ENCODE peak calls at places on chromosomes 7 and 10, in ten cellular contexts. One of them, this sample, is unnamed.

GRCh38 chr10:114631678-114632417 is 26.2 kb downstream of the ABLIM1 start:
- DNase-seq in brain microvascular endothelial cell: no peak
- DNase-seq in G401: peak
- DNase-seq in HEK293T: peak
- DNase-seq in HuH-7: peak
- DNase-seq in foreskin keratinocyte: no peak
- DNase-seq in effector memory CD4-positive, alpha-beta T cell: no peak
- DNase-seq in cardiac fibroblast: peak
- DNase-seq in fibroblast of pulmonary artery: no peak
- DNase-seq in NCI-H345: peak
- DNase-seq in this sample: no peak

GRCh38 chr10:97861351-97861750 is 11.7 kb downstream of the GOLGA7B start:
- DNase-seq in brain microvascular endothelial cell: peak
- DNase-seq in G401: peak
- DNase-seq in HEK293T: no peak
- DNase-seq in HuH-7: no peak
- DNase-seq in foreskin keratinocyte: peak
- DNase-seq in effector memory CD4-positive, alpha-beta T cell: no peak
- DNase-seq in cardiac fibroblast: peak
- DNase-seq in fibroblast of pulmonary artery: peak
- DNase-seq in NCI-H345: peak
- DNase-seq in this sample: no peak

GRCh38 chr10:71401056-71401455 is 4.3 kb downstream of the CDH23 start:
- DNase-seq in brain microvascular endothelial cell: no peak
- DNase-seq in G401: no peak
- DNase-seq in HEK293T: no peak
- DNase-seq in HuH-7: no peak
- DNase-seq in foreskin keratinocyte: no peak
- DNase-seq in effector memory CD4-positive, alpha-beta T cell: no peak
- DNase-seq in cardiac fibroblast: no peak
- DNase-seq in fibroblast of pulmonary artery: no peak
- DNase-seq in NCI-H345: no peak
- DNase-seq in this sample: no peak

GRCh38 chr10:117541909-117542705 is 439 bp upstream of the EMX2 start:
- DNase-seq in brain microvascular endothelial cell: peak
- DNase-seq in G401: peak
- DNase-seq in HEK293T: peak
- DNase-seq in HuH-7: no peak
- DNase-seq in foreskin keratinocyte: peak
- DNase-seq in effector memory CD4-positive, alpha-beta T cell: no peak
- DNase-seq in cardiac fibroblast: peak
- DNase-seq in fibroblast of pulmonary artery: peak
- DNase-seq in NCI-H345: peak
- DNase-seq in this sample: no peak

GRCh38 chr7:151724920-151725584 is 151.9 kb downstream of the PRKAG2 start:
- DNase-seq in brain microvascular endothelial cell: no peak
- DNase-seq in G401: no peak
- DNase-seq in HEK293T: no peak
- DNase-seq in HuH-7: no peak
- DNase-seq in foreskin keratinocyte: no peak
- DNase-seq in effector memory CD4-positive, alpha-beta T cell: no peak
- DNase-seq in cardiac fibroblast: no peak
- DNase-seq in fibroblast of pulmonary artery: no peak
- DNase-seq in NCI-H345: no peak
- DNase-seq in this sample: no peak

GRCh38 chr10:24242562-24242961 is 33.6 kb downstream of the KIAA1217 start:
- DNase-seq in brain microvascular endothelial cell: no peak
- DNase-seq in G401: no peak
- DNase-seq in HEK293T: no peak
- DNase-seq in HuH-7: no peak
- DNase-seq in foreskin keratinocyte: no peak
- DNase-seq in effector memory CD4-positive, alpha-beta T cell: no peak
- DNase-seq in cardiac fibroblast: no peak
- DNase-seq in fibroblast of pulmonary artery: no peak
- DNase-seq in NCI-H345: no peak
- DNase-seq in this sample: no peak

GRCh38 chr7:87886875-87887274 is 10.6 kb downstream of the DBF4 start:
- DNase-seq in brain microvascular endothelial cell: no peak
- DNase-seq in G401: peak
- DNase-seq in HEK293T: no peak
- DNase-seq in HuH-7: no peak
- DNase-seq in foreskin keratinocyte: peak
- DNase-seq in effector memory CD4-positive, alpha-beta T cell: no peak
- DNase-seq in cardiac fibroblast: peak
- DNase-seq in fibroblast of pulmonary artery: peak
- DNase-seq in NCI-H345: peak
- DNase-seq in this sample: peak

GRCh38 chr10:69465457-69466157 is 14.3 kb downstream of the TSPAN15 start:
- DNase-seq in brain microvascular endothelial cell: no peak
- DNase-seq in G401: no peak
- DNase-seq in HEK293T: no peak
- DNase-seq in HuH-7: no peak
- DNase-seq in foreskin keratinocyte: no peak
- DNase-seq in effector memory CD4-positive, alpha-beta T cell: no peak
- DNase-seq in cardiac fibroblast: no peak
- DNase-seq in fibroblast of pulmonary artery: no peak
- DNase-seq in NCI-H345: no peak
- DNase-seq in this sample: no peak

GRCh38 chr7:139034855-139035587 is 821 bp downstream of the ZC3HAV1L start:
- DNase-seq in brain microvascular endothelial cell: peak
- DNase-seq in G401: no peak
- DNase-seq in HEK293T: no peak
- DNase-seq in HuH-7: peak
- DNase-seq in foreskin keratinocyte: peak
- DNase-seq in effector memory CD4-positive, alpha-beta T cell: no peak
- DNase-seq in cardiac fibroblast: peak
- DNase-seq in fibroblast of pulmonary artery: peak
- DNase-seq in NCI-H345: peak
- DNase-seq in this sample: peak

GRCh38 chr7:979886-980571 is 3.0 kb upstream of the CYP2W1 start:
- DNase-seq in brain microvascular endothelial cell: no peak
- DNase-seq in G401: no peak
- DNase-seq in HEK293T: no peak
- DNase-seq in HuH-7: no peak
- DNase-seq in foreskin keratinocyte: no peak
- DNase-seq in effector memory CD4-positive, alpha-beta T cell: no peak
- DNase-seq in cardiac fibroblast: peak
- DNase-seq in fibroblast of pulmonary artery: no peak
- DNase-seq in NCI-H345: no peak
- DNase-seq in this sample: no peak

GRCh38 chr7:116226664-116227063 is 16.3 kb downstream of the TES start:
- DNase-seq in brain microvascular endothelial cell: no peak
- DNase-seq in G401: no peak
- DNase-seq in HEK293T: no peak
- DNase-seq in HuH-7: no peak
- DNase-seq in foreskin keratinocyte: no peak
- DNase-seq in effector memory CD4-positive, alpha-beta T cell: no peak
- DNase-seq in cardiac fibroblast: no peak
- DNase-seq in fibroblast of pulmonary artery: no peak
- DNase-seq in NCI-H345: no peak
- DNase-seq in this sample: no peak

GRCh38 chr10:18402766-18403346 is 248.5 kb downstream of the NSUN6 start:
- DNase-seq in brain microvascular endothelial cell: peak
- DNase-seq in G401: peak
- DNase-seq in HEK293T: no peak
- DNase-seq in HuH-7: no peak
- DNase-seq in foreskin keratinocyte: no peak
- DNase-seq in effector memory CD4-positive, alpha-beta T cell: no peak
- DNase-seq in cardiac fibroblast: no peak
- DNase-seq in fibroblast of pulmonary artery: no peak
- DNase-seq in NCI-H345: no peak
- DNase-seq in this sample: no peak

GRCh38 chr7:83466956-83467355 is 182.0 kb downstream of the SEMA3E start:
- DNase-seq in brain microvascular endothelial cell: no peak
- DNase-seq in G401: no peak
- DNase-seq in HEK293T: no peak
- DNase-seq in HuH-7: no peak
- DNase-seq in foreskin keratinocyte: peak
- DNase-seq in effector memory CD4-positive, alpha-beta T cell: no peak
- DNase-seq in cardiac fibroblast: no peak
- DNase-seq in fibroblast of pulmonary artery: no peak
- DNase-seq in NCI-H345: no peak
- DNase-seq in this sample: no peak

GRCh38 chr10:118911361-118911760 is 118.2 kb upstream of the NANOS1 start:
- DNase-seq in brain microvascular endothelial cell: peak
- DNase-seq in G401: no peak
- DNase-seq in HEK293T: no peak
- DNase-seq in HuH-7: no peak
- DNase-seq in foreskin keratinocyte: no peak
- DNase-seq in effector memory CD4-positive, alpha-beta T cell: no peak
- DNase-seq in cardiac fibroblast: peak
- DNase-seq in fibroblast of pulmonary artery: peak
- DNase-seq in NCI-H345: no peak
- DNase-seq in this sample: no peak

GRCh38 chr7:114087674-114088539 is 169.1 kb upstream of the PPP1R3A start:
- DNase-seq in brain microvascular endothelial cell: no peak
- DNase-seq in G401: no peak
- DNase-seq in HEK293T: peak
- DNase-seq in HuH-7: peak
- DNase-seq in foreskin keratinocyte: no peak
- DNase-seq in effector memory CD4-positive, alpha-beta T cell: no peak
- DNase-seq in cardiac fibroblast: no peak
- DNase-seq in fibroblast of pulmonary artery: no peak
- DNase-seq in NCI-H345: peak
- DNase-seq in this sample: peak

This sample was measured in NCI-H1092.